ENCODE peak calls at places on chromosome 14, in six cellular contexts. E, G, J, I, W and F are unnamed samples.

GRCh38 chr14:88621090-88621489 is 58.3 kb downstream of the ZC3H14 start:
- DNase-seq in E (peak; percentile 16), G (no peak), J (no peak), I (no peak), W (no peak), F (no peak)

GRCh38 chr14:24261969-24262327 is 1.0 kb downstream of the TGM1 start:
- DNase-seq in E (no peak), G (no peak), J (no peak), I (no peak), W (no peak), F (no peak)

GRCh38 chr14:103732868-103733626 is 17.4 kb downstream of the ZFYVE21 start:
- DNase-seq in E (no peak), G (no peak), J (no peak), I (no peak), W (no peak), F (peak; percentile 79)

GRCh38 chr14:86363576-86363975 is 833.6 kb downstream of the FLRT2 start:
- DNase-seq in E (no peak), G (no peak), J (no peak), I (no peak), W (no peak), F (no peak)

GRCh38 chr14:62501021-62501750 is 544.1 kb downstream of the KCNH5 start:
- DNase-seq in E (no peak), G (no peak), J (no peak), I (no peak), W (no peak), F (no peak)

GRCh38 chr14:38718519-38718918 is 384.5 kb downstream of the SEC23A start:
- DNase-seq in E (no peak), G (no peak), J (no peak), I (no peak), W (no peak), F (no peak)

GRCh38 chr14:85054178-85054577 is 475.8 kb upstream of the FLRT2 start:
- DNase-seq in E (no peak), G (no peak), J (no peak), I (no peak), W (no peak), F (no peak)

GRCh38 chr14:24818054-24818822 is 184.2 kb upstream of the GZMB start:
- DNase-seq in E (peak; percentile 54), G (no peak), J (no peak), I (peak; percentile 51), W (no peak), F (no peak)

GRCh38 chr14:71243697-71244096 is 336.4 kb downstream of the PCNX1 start:
- DNase-seq in E (peak; percentile 41), G (no peak), J (no peak), I (no peak), W (no peak), F (no peak)

GRCh38 chr14:99508896-99509629 is 27.9 kb downstream of the CCNK start:
- DNase-seq in E (no peak), G (no peak), J (no peak), I (no peak), W (no peak), F (no peak)

GRCh38 chr14:23443411-23443812 is 8.0 kb upstream of the MYH7 start:
- DNase-seq in E (peak; percentile 98), G (no peak), J (no peak), I (no peak), W (no peak), F (no peak)

GRCh38 chr14:49420201-49420600 is 166.0 kb downstream of the RPS29 start:
- DNase-seq in E (no peak), G (no peak), J (no peak), I (no peak), W (no peak), F (no peak)

GRCh38 chr14:75165586-75166391 is 10.6 kb downstream of the TMED10 start:
- DNase-seq in E (no peak), G (no peak), J (no peak), I (no peak), W (no peak), F (no peak)